ENCODE peak calls at places on chromosomes 13 and 19, in four cellular contexts. One of them, this sample, is unnamed.

GRCh38 chr13:76723551-76724232 is 162.5 kb downstream of the KCTD12 start:
- DNase-seq in activated naive CD8-positive, alpha-beta T cell treated with anti-CD3 and anti-CD28 coated beads, Interleukin-2, amount 50 U/mL, for 24 hours: peak
- DNase-seq in stimulated activated CD8-positive, alpha-beta memory T cell treated with anti-CD3 and anti-CD28 coated beads, Interleukin-7, amount 100 ng/mL, for 24 hours: no peak
- DNase-seq in heart left ventricle: peak
- DNase-seq in this sample: peak

GRCh38 chr19:33066543-33066942 is 1.9 kb upstream of the RHPN2 start:
- DNase-seq in activated naive CD8-positive, alpha-beta T cell treated with anti-CD3 and anti-CD28 coated beads, Interleukin-2, amount 50 U/mL, for 24 hours: no peak
- DNase-seq in stimulated activated CD8-positive, alpha-beta memory T cell treated with anti-CD3 and anti-CD28 coated beads, Interleukin-7, amount 100 ng/mL, for 24 hours: no peak
- DNase-seq in heart left ventricle: no peak
- DNase-seq in this sample: no peak

GRCh38 chr13:39415403-39415802 is 187.6 kb downstream of the LHFPL6 start:
- DNase-seq in activated naive CD8-positive, alpha-beta T cell treated with anti-CD3 and anti-CD28 coated beads, Interleukin-2, amount 50 U/mL, for 24 hours: no peak
- DNase-seq in stimulated activated CD8-positive, alpha-beta memory T cell treated with anti-CD3 and anti-CD28 coated beads, Interleukin-7, amount 100 ng/mL, for 24 hours: no peak
- DNase-seq in heart left ventricle: peak
- DNase-seq in this sample: no peak

GRCh38 chr13:21735621-21736401 is 64.9 kb downstream of the FGF9 start:
- DNase-seq in activated naive CD8-positive, alpha-beta T cell treated with anti-CD3 and anti-CD28 coated beads, Interleukin-2, amount 50 U/mL, for 24 hours: no peak
- DNase-seq in stimulated activated CD8-positive, alpha-beta memory T cell treated with anti-CD3 and anti-CD28 coated beads, Interleukin-7, amount 100 ng/mL, for 24 hours: no peak
- DNase-seq in heart left ventricle: peak
- DNase-seq in this sample: no peak

GRCh38 chr19:46906221-46906620 is 45.4 kb downstream of the ARHGAP35 start:
- DNase-seq in activated naive CD8-positive, alpha-beta T cell treated with anti-CD3 and anti-CD28 coated beads, Interleukin-2, amount 50 U/mL, for 24 hours: no peak
- DNase-seq in stimulated activated CD8-positive, alpha-beta memory T cell treated with anti-CD3 and anti-CD28 coated beads, Interleukin-7, amount 100 ng/mL, for 24 hours: no peak
- DNase-seq in heart left ventricle: no peak
- DNase-seq in this sample: no peak

GRCh38 chr13:76229281-76229680 is 593.2 kb downstream of the LMO7 start:
- DNase-seq in activated naive CD8-positive, alpha-beta T cell treated with anti-CD3 and anti-CD28 coated beads, Interleukin-2, amount 50 U/mL, for 24 hours: no peak
- DNase-seq in stimulated activated CD8-positive, alpha-beta memory T cell treated with anti-CD3 and anti-CD28 coated beads, Interleukin-7, amount 100 ng/mL, for 24 hours: no peak
- DNase-seq in heart left ventricle: no peak
- DNase-seq in this sample: no peak

GRCh38 chr19:45769821-45770191 is 754 bp upstream of the SIX5 start:
- DNase-seq in activated naive CD8-positive, alpha-beta T cell treated with anti-CD3 and anti-CD28 coated beads, Interleukin-2, amount 50 U/mL, for 24 hours: peak
- DNase-seq in stimulated activated CD8-positive, alpha-beta memory T cell treated with anti-CD3 and anti-CD28 coated beads, Interleukin-7, amount 100 ng/mL, for 24 hours: no peak
- DNase-seq in heart left ventricle: no peak
- DNase-seq in this sample: no peak

GRCh38 chr19:17389288-17389687 is 4.7 kb downstream of the CCDC194 start:
- DNase-seq in activated naive CD8-positive, alpha-beta T cell treated with anti-CD3 and anti-CD28 coated beads, Interleukin-2, amount 50 U/mL, for 24 hours: no peak
- DNase-seq in stimulated activated CD8-positive, alpha-beta memory T cell treated with anti-CD3 and anti-CD28 coated beads, Interleukin-7, amount 100 ng/mL, for 24 hours: no peak
- DNase-seq in heart left ventricle: no peak
- DNase-seq in this sample: no peak

GRCh38 chr19:57719424-57719823 is 8.0 kb downstream of the ZNF671 start:
- DNase-seq in activated naive CD8-positive, alpha-beta T cell treated with anti-CD3 and anti-CD28 coated beads, Interleukin-2, amount 50 U/mL, for 24 hours: no peak
- DNase-seq in stimulated activated CD8-positive, alpha-beta memory T cell treated with anti-CD3 and anti-CD28 coated beads, Interleukin-7, amount 100 ng/mL, for 24 hours: no peak
- DNase-seq in heart left ventricle: no peak
- DNase-seq in this sample: no peak

GRCh38 chr13:32846020-32846451 is 170.2 kb upstream of the KL start:
- DNase-seq in activated naive CD8-positive, alpha-beta T cell treated with anti-CD3 and anti-CD28 coated beads, Interleukin-2, amount 50 U/mL, for 24 hours: peak
- DNase-seq in stimulated activated CD8-positive, alpha-beta memory T cell treated with anti-CD3 and anti-CD28 coated beads, Interleukin-7, amount 100 ng/mL, for 24 hours: no peak
- DNase-seq in heart left ventricle: no peak
- DNase-seq in this sample: no peak

GRCh38 chr19:40803857-40804782 is 5.1 kb downstream of the EGLN2 start:
- DNase-seq in activated naive CD8-positive, alpha-beta T cell treated with anti-CD3 and anti-CD28 coated beads, Interleukin-2, amount 50 U/mL, for 24 hours: peak
- DNase-seq in stimulated activated CD8-positive, alpha-beta memory T cell treated with anti-CD3 and anti-CD28 coated beads, Interleukin-7, amount 100 ng/mL, for 24 hours: no peak
- DNase-seq in heart left ventricle: peak
- DNase-seq in this sample: no peak

GRCh38 chr13:79423801-79424642 is 18.0 kb upstream of the RBM26 start:
- DNase-seq in activated naive CD8-positive, alpha-beta T cell treated with anti-CD3 and anti-CD28 coated beads, Interleukin-2, amount 50 U/mL, for 24 hours: no peak
- DNase-seq in stimulated activated CD8-positive, alpha-beta memory T cell treated with anti-CD3 and anti-CD28 coated beads, Interleukin-7, amount 100 ng/mL, for 24 hours: no peak
- DNase-seq in heart left ventricle: no peak
- DNase-seq in this sample: no peak

GRCh38 chr19:50739132-50739746 is 16.1 kb downstream of the CLEC11A start:
- DNase-seq in activated naive CD8-positive, alpha-beta T cell treated with anti-CD3 and anti-CD28 coated beads, Interleukin-2, amount 50 U/mL, for 24 hours: no peak
- DNase-seq in stimulated activated CD8-positive, alpha-beta memory T cell treated with anti-CD3 and anti-CD28 coated beads, Interleukin-7, amount 100 ng/mL, for 24 hours: no peak
- DNase-seq in heart left ventricle: no peak
- DNase-seq in this sample: no peak